ENCODE peak calls at places on chromosome 22, in four cellular contexts. V is left ventricle myocardium inferior, M is Peyer's patch, N is transverse colon. L is an unnamed sample.

GRCh38 chr22:35305525-35306070 is 5.9 kb downstream of the TOM1 start:
- DNase-seq in V (no peak), M (no peak), N (no peak), L (no peak)

GRCh38 chr22:43157874-43158546 is 6.7 kb downstream of the TSPO start:
- DNase-seq in V (no peak), M (no peak), N (no peak), L (no peak)

GRCh38 chr22:20857838-20858614 is 585 bp downstream of the PI4KA start:
- DNase-seq in V (peak; percentile 85), M (peak; percentile 74), N (peak; percentile 85), L (peak; percentile 15)

GRCh38 chr22:43443072-43443471 is 31.3 kb downstream of the MPPED1 start:
- DNase-seq in V (no peak), M (no peak), N (no peak), L (no peak)

GRCh38 chr22:17349172-17349571 is 20.1 kb upstream of the CECR2 start:
- DNase-seq in V (no peak), M (no peak), N (no peak), L (no peak)

GRCh38 chr22:44288951-44289350 is 23.8 kb downstream of the SHISAL1 start:
- DNase-seq in V (no peak), M (no peak), N (no peak), L (no peak)

GRCh38 chr22:32333769-32334639 is 23.7 kb upstream of the RFPL3 start:
- DNase-seq in V (no peak), M (no peak), N (no peak), L (no peak)

GRCh38 chr22:19395276-19395675 is 36.3 kb downstream of the HIRA start:
- DNase-seq in V (no peak), M (no peak), N (no peak), L (no peak)

GRCh38 chr22:29632672-29633071 is 29.2 kb downstream of the NF2 start:
- DNase-seq in V (no peak), M (no peak), N (no peak), L (no peak)

GRCh38 chr22:32204211-32204855 is 540 bp downstream of the RFPL2 start:
- DNase-seq in V (no peak), M (no peak), N (no peak), L (peak; percentile 16)

GRCh38 chr22:44256085-44256484 is 56.7 kb downstream of the SHISAL1 start:
- DNase-seq in V (no peak), M (no peak), N (no peak), L (no peak)

GRCh38 chr22:17842386-17842785 is 68.1 kb upstream of the BID start:
- DNase-seq in V (no peak), M (peak; percentile 55), N (peak; percentile 62), L (peak; percentile 83)

GRCh38 chr22:28600546-28601143 is 79.0 kb downstream of the TTC28 start:
- DNase-seq in V (no peak), M (no peak), N (no peak), L (peak; percentile 57)

GRCh38 chr22:50676661-50677492 is 4.3 kb downstream of the SHANK3 start:
- DNase-seq in V (no peak), M (peak; percentile 12), N (no peak), L (no peak)

GRCh38 chr22:50678218-50678650 is 5.6 kb downstream of the SHANK3 start:
- DNase-seq in V (no peak), M (peak; percentile 7), N (no peak), L (no peak)

GRCh38 chr22:50676211-50676636 is 3.6 kb downstream of the SHANK3 start:
- DNase-seq in V (no peak), M (peak; percentile 15), N (no peak), L (no peak)

GRCh38 chr22:50678651-50679521 is 6.3 kb downstream of the SHANK3 start:
- DNase-seq in V (no peak), M (peak; percentile 8), N (no peak), L (no peak)

DNA sequence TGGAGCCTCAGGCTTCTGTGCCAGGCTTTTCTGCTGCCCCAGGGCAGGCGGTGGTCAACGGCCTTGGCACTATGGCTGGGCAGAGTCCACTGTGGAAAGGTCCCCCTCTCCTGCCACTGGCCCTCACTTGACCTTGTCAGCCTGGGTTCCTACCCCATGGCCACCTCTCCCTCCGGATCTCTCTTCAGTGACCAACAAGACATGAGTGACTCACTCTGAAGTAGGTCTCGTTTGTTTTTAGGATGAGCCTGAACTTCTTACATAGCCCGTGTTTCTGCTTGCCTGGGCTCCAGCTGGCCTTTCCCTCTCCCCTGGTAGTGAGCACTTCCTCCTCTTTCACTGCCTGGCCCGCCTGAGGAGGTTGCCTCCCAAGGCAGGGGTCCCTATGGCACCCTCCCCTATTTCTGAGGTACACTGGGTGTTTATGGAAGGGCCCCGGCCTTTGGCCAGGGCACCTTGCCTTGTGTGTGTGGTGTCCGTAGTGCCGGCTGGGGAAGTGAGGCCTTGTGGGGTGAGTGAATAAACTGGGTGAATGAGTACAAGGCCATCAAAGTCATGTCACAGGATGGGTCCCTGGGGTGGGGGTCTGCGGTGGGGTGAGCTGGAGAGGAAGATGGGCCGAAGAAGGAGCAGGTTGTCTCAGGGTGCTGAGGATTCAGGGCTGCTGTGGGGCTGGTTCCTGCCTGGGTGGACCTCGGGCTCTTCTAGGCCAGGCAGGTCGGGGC is 5.0 kb downstream of the SHANK3 start:
- DNase-seq in V (no peak), M (peak; percentile 10), N (no peak), L (no peak)
- H3K4me3 ChIP-seq in V (peak overlapping the region; percentile 69), M (no peak overlapping the region), N (no peak overlapping the region), L (no peak overlapping the region)

GRCh38 chr22:49232319-49233067 is 595.2 kb downstream of the BRD1 start:
- DNase-seq in V (no peak), M (no peak), N (no peak), L (no peak)
- H3K9me3 ChIP-seq in V (peaks cover 2% of the 10 kb centered on the region), M (no peaks in the 10 kb centered on the region), N (no peaks in the 10 kb centered on the region), L (no peaks in the 10 kb centered on the region)

GRCh38 chr22:46964773-46965550 is 202.5 kb downstream of the TBC1D22A start:
- DNase-seq in V (no peak), M (no peak), N (no peak), L (no peak)
- H3K36me3 ChIP-seq in V (no peaks in the 10 kb centered on the region), M (no peaks in the 10 kb centered on the region), N (no peaks in the 10 kb centered on the region), L (no peaks in the 10 kb centered on the region)

DNA sequence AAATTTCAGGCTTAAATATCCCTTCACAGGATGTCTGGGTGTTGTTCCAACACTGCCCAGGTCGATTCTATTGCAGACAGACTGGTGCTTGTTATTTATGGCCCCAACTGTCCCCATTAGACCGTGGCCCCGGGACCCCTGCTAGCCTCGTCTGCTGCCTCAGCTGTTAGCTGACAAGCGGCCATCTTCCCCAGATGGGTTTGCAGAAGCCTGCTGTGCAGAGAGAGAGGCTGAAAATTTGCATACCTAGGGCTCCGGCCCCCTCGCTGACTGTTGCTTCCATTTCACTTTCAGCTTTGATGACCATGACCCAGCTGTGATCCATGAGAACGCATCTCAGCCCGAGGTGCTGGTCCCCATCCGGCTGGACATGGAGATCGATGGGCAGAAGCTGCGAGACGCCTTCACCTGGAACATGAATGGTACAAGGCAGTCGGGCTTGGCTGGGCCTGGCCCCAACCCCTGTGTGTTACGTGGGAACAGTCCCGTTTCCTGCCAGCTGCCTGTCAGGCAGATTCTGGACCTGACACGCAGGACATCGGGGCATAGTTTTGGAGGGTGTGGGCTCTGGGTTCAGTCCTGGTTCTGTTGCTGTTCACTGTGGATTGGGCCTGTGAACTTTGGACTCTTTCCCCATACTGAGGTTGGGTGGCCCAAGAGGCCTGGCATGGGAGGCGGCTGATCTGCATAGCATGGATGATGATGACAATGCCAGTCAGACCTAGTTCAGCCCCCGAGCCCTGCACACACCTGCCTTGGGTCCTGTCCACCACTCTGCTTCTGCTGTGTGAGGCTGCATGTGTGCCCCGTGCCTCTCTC is 16.4 kb downstream of the SMARCB1 start:
- DNase-seq in V (no peak), M (peak; percentile 71), N (peak; percentile 45), L (peak; percentile 11)
- H3K4me3 ChIP-seq in V (no peak overlapping the region), M (peak overlapping the region; percentile 36), N (no peak overlapping the region), L (no peak overlapping the region)

DNA sequence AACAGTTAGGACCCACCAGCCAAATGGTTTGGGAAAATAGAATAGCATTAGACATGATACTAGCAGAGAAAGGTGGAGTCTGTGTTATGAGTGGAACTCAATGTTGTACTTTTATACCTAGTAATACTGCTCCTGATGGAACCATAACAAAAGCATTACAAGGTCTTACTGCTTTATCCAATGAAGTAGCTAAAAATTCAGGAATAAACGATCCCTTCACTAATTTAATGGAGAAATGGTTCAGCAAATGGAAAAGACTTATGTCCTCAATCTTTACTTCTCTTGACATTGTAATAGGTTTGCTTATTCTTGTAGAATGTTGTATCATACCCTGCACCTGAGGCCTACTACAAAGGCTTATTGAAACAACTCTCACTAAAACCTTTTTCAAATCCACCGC is 50.2 kb downstream of the ZNF280B start:
- DNase-seq in V (no peak), M (no peak), N (no peak), L (no peak)
- H3K9me3 ChIP-seq in V (peaks cover 46% of the 10 kb centered on the region), M (no peaks in the 10 kb centered on the region), N (peaks cover 25% of the 10 kb centered on the region), L (no peaks in the 10 kb centered on the region)

DNA sequence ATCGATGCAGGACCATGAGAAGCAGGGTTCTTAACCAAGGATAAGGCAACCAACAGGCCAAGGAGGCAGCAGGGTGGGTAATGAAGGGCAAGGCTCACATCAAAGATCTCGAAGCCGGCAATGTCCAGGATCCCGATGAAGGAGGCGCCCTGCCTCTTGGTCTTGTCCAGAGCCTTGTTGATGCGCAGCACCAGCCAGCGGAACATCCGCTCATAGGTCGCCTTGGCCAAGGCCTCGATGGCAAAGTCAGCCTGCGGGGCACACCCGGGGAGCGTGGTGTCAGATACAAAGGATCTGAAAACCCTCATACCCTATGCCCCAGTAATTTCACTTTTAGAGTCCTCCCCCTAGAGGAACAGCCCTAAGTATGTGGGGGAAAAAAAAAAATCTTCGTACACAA is 63.5 kb downstream of the APOL1 start:
- DNase-seq in V (no peak), M (no peak), N (no peak), L (no peak)
- H3K36me3 ChIP-seq in V (peaks cover 100% of the 10 kb centered on the region), M (peaks cover 100% of the 10 kb centered on the region), N (peaks cover 9% of the 10 kb centered on the region), L (peaks cover 50% of the 10 kb centered on the region)

DNA sequence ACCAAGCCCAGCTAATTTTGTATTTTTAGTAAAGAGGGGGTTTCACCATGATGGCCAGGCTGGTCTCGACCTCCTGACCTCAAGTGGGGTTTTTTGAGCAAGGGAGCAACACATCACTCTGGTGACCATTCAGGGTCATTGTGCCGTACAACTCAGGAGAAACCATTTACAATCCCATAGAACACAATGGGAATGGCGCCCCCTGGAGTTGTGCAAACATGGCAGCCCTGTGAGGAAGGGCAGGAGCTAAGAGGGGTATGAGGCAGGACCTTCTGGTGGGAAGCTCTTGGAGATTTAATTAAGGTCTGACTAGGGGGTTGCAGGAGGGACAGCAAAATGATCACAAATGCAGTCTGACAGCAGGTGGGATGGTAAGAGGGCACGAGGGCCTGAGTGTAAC is 9.2 kb upstream of the CSF2RB start:
- DNase-seq in V (no peak), M (no peak), N (no peak), L (no peak)
- H3K4me3 ChIP-seq in V (no peak overlapping the region), M (no peak overlapping the region), N (no peak overlapping the region), L (no peak overlapping the region)

GRCh38 chr22:48551061-48551460 is 1276.6 kb downstream of the BRD1 start:
- DNase-seq in V (no peak), M (no peak), N (no peak), L (no peak)

GRCh38 chr22:48545976-48546375 is 1281.7 kb downstream of the BRD1 start:
- DNase-seq in V (no peak), M (no peak), N (no peak), L (no peak)

GRCh38 chr22:48548391-48548790 is 1279.3 kb downstream of the BRD1 start:
- DNase-seq in V (no peak), M (no peak), N (no peak), L (no peak)

GRCh38 chr22:48546653-48547424 is 1280.8 kb downstream of the BRD1 start:
- DNase-seq in V (no peak), M (no peak), N (no peak), L (no peak)

GRCh38 chr22:48547971-48548370 is 1279.7 kb downstream of the BRD1 start:
- DNase-seq in V (no peak), M (no peak), N (no peak), L (no peak)
- H3K9me3 ChIP-seq in V (no peaks in the 10 kb centered on the region), M (no peaks in the 10 kb centered on the region), N (no peaks in the 10 kb centered on the region), L (no peaks in the 10 kb centered on the region)

GRCh38 chr22:38744981-38745380 is 10.8 kb downstream of the SUN2 start:
- DNase-seq in V (no peak), M (no peak), N (no peak), L (no peak)
- H3K36me3 ChIP-seq in V (peaks cover 100% of the 10 kb centered on the region), M (peaks cover 100% of the 10 kb centered on the region), N (no peaks in the 10 kb centered on the region), L (peaks cover 36% of the 10 kb centered on the region)

L was measured in small intestine.